ENCODE peak calls at places on chromosome 21, in six cellular contexts. I is NB4, E is K562, N is HepG2, O is endothelial cell of umbilical vein, X is GM12878. B is an unnamed sample.

GRCh38 chr21:32578107-32578691 is 7.1 kb downstream of the TCP10L start:
- DNase-seq in N (no peak), O (peak), E (peak), I (peak), X (no peak), B (peak)

GRCh38 chr21:42652527-42653491 is 612 bp upstream of the PDE9A start:
- DNase-seq in O (peak), E (no peak), I (no peak), N (peak), X (no peak), B (peak)

GRCh38 chr21:17781524-17781923 is 37.6 kb downstream of the C21orf91 start:
- DNase-seq in N (no peak), E (no peak), X (no peak), I (no peak), O (no peak), B (no peak)

GRCh38 chr21:33124879-33125278 is 54.9 kb downstream of the OLIG1 start:
- DNase-seq in I (peak), O (no peak), E (no peak), N (no peak), X (no peak), B (no peak)

GRCh38 chr21:18041012-18041411 is 203.6 kb upstream of the CHODL start:
- DNase-seq in I (peak), N (peak), O (peak), X (no peak), E (peak), B (peak)

GRCh38 chr21:33067045-33067444 is 2.9 kb upstream of the OLIG1 start:
- DNase-seq in O (no peak), N (no peak), E (no peak), I (no peak), X (no peak), B (no peak)

GRCh38 chr21:44084496-44085241 is 22.5 kb upstream of the PWP2 start:
- DNase-seq in N (no peak), O (no peak), X (no peak), E (no peak), I (no peak), B (no peak)

GRCh38 chr21:29258626-29259335 is 39.9 kb upstream of the BACH1 start:
- DNase-seq in I (no peak), O (peak), X (no peak), E (no peak), N (peak), B (peak)

GRCh38 chr21:28345934-28346333 is 646.7 kb downstream of the LTN1 start:
- DNase-seq in N (no peak), I (no peak), E (no peak), X (no peak), O (no peak), B (no peak)

GRCh38 chr21:41947596-41948403 is 6.0 kb downstream of the C2CD2 start:
- DNase-seq in O (peak), N (no peak), I (no peak), E (no peak), X (no peak), B (no peak)

GRCh38 chr21:39050839-39051560 is 132.3 kb downstream of the PSMG1 start:
- DNase-seq in X (no peak), O (no peak), N (no peak), I (no peak), E (no peak), B (no peak)

GRCh38 chr21:18369115-18369514 is 34.5 kb downstream of the TMPRSS15 start:
- DNase-seq in O (peak), N (peak), I (peak), X (no peak), E (no peak), B (no peak)

GRCh38 chr21:43330306-43330881 is 96.5 kb downstream of the SIK1 start:
- DNase-seq in X (no peak), E (no peak), N (no peak), O (no peak), I (no peak), B (no peak)

GRCh38 chr21:34844033-34844923 is 175.5 kb downstream of the CLIC6 start:
- DNase-seq in O (no peak), I (no peak), E (no peak), X (no peak), N (no peak), B (no peak)

GRCh38 chr21:42120056-42120903 is 49.2 kb downstream of the UMODL1 start:
- DNase-seq in I (peak), O (no peak), E (no peak), N (peak), X (no peak), B (no peak)

DNA sequence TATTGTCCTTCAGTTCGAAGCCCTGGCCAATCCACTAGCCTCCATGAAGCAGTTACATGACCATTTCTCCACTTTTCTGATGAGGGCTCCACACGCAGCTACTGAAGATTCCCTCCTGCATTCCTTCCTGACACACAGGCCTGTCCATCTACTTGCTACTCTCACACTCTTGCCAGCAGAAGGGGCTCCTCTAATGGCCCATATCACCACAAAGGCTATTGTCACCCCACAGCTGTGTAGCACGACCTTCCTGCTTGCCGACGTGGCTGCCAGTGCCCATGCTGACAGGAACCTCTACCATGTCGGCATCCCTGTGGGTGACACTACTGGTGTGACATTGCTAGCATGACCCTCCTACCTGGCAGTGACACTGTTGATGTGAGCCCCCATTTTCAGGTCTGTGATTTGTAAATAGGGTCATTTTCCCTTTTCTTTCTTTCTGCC is 1528.6 kb upstream of the TPTE start:
- DNase-seq in I (no peak), O (peak), N (peak), E (peak), X (no peak), B (no peak)
- TF ChIP-seq MYC in I (no peak), O (no peak), N (no peak), E (no peak), X (no peak), B (no peak)

GRCh38 chr21:36818051-36818450 is 119.1 kb downstream of the SIM2 start:
- DNase-seq in I (no peak), O (no peak), N (no peak), X (no peak), E (no peak), B (no peak)
- TF ChIP-seq MYC in I (no peak), O (no peak), N (no peak), X (no peak), E (no peak), B (no peak)

GRCh38 chr21:25708467-25709065 is 26.1 kb downstream of the ATP5PF start:
- DNase-seq in X (no peak), N (peak), O (peak), I (peak), E (peak), B (peak)

GRCh38 chr21:25709684-25710265 is 24.9 kb downstream of the ATP5PF start:
- DNase-seq in N (no peak), E (peak), I (peak), O (no peak), X (no peak), B (no peak)

GRCh38 chr21:25710550-25710949 is 24.2 kb downstream of the ATP5PF start:
- DNase-seq in E (no peak), O (no peak), X (no peak), N (no peak), I (no peak), B (no peak)
- TF ChIP-seq MYC in E (no peak), O (no peak), X (no peak), N (no peak), I (no peak), B (no peak)

DNA sequence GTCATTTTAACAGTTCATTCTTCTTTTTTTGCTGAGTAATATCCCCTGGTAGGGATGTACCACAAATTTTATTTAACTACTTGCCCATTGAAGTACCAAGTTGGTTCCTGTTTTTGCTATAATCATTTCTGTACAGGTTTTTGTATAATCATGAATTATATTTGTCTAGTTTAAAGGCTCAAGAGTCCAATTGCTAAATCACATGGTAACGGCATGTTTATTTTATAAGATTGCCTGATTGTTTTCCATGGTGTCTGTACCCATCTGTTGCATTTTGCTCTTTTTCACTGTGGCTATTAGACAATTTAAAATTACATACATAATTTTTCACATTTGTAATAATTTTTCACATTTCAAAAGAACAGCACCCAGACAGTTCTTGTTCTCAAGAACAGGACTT is 891.1 kb downstream of the USP25 start:
- DNase-seq in X (no peak), I (no peak), E (no peak), N (no peak), O (no peak), B (no peak)
- TF ChIP-seq MYC in X (no peak), I (no peak), E (no peak), N (no peak), O (no peak), B (no peak)

GRCh38 chr21:45901061-45901690 is 80.4 kb upstream of the COL6A1 start:
- DNase-seq in X (no peak), I (no peak), N (no peak), O (no peak), E (no peak), B (no peak)
- TF ChIP-seq MYC in X (no peak), I (no peak), N (no peak), O (no peak), E (no peak), B (no peak)

GRCh38 chr21:36260030-36260787 is 59.8 kb upstream of the MORC3 start:
- DNase-seq in N (peak), X (peak), I (peak), E (peak), O (peak), B (peak)

GRCh38 chr21:36263797-36264196 is 56.2 kb upstream of the MORC3 start:
- DNase-seq in X (no peak), N (no peak), O (no peak), I (peak), E (no peak), B (no peak)

GRCh38 chr21:36257657-36258056 is 62.3 kb upstream of the MORC3 start:
- DNase-seq in X (no peak), E (no peak), I (no peak), N (no peak), O (no peak), B (no peak)

GRCh38 chr21:36260802-36261201 is 59.2 kb upstream of the MORC3 start:
- DNase-seq in I (no peak), O (no peak), X (no peak), N (no peak), E (no peak), B (no peak)

DNA sequence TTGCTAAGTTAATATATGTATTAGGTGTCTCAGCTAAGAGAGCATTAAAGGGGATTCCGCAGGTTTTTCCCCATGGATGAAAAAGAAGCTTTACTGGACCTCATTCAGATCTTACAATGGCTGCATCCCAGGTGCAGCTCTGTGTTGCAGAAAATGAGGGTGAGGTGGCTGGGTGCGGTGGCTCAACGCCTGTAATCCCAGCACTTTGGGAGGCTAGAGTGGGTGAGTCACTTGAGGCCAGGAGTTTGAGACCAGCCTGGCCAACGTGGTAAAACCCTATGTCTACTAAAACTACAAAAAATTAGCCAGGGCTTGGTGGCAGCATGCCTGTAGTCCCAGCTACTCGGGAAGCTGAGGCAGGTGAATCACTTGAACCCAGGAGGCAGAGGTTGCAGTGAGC is 58.5 kb upstream of the MORC3 start:
- DNase-seq in I (no peak), N (no peak), X (no peak), O (no peak), E (no peak), B (no peak)
- TF ChIP-seq MYC in I (no peak), N (no peak), X (no peak), O (no peak), E (no peak), B (no peak)

DNA sequence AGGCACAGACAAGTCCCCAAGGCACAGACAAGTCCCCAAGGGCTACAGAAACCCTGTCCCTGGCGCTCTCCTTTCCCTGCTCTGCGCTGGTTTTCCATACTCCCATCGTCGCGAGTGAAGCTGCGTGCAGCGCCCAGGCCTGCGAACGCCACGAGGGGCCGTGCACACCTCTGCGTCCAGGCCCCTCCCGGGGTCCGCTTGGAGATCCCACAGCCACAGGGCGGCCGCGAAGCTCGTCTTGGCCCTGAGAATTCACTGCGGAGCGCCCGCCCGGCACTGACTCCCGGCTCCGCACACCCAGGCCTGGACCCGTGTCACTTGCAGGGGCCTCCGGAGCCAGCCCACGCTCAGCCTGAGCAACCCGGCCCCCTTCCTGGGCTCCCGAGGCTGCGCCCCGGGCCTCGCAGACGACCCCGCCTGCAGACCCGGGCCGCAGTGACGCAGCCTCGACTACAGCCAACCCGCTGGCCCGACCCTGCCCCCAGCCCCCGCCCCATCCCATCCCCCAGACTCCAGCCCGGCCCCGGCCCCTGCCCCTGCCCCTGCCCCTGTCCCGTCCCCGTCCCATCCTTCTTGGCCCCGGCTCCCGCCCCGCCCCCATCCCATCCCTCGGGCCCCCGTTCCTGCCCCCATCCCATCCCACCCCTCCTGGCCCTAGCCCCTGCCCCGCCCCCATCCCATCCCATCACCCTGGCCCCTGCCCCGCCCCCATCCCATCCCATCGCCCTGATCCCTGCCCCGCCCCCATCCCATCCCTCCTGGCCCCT is 841 bp downstream of the POFUT2 start:
- DNase-seq in N (no peak), I (no peak), O (peak), X (no peak), E (no peak), B (no peak)
- TF ChIP-seq MYC in N (no peak), I (no peak), O (no peak), X (no peak), E (no peak), B (no peak)

B was measured in A549.